ENCODE peak calls at places on chromosomes 11 and 22, in five cellular contexts. O is left ventricle myocardium inferior, Y is cardiac muscle cell, J is stomach, D is psoas muscle. I is an unnamed sample.

GRCh38 chr11:8564526-8564925 is 29.5 kb downstream of the STK33 start:
- DNase-seq in O (no peak), Y (no peak), J (no peak), D (no peak), I (no peak)

GRCh38 chr22:44353063-44353440 is 40.3 kb upstream of the SHISAL1 start:
- DNase-seq in O (no peak), Y (no peak), J (no peak), D (peak; percentile 23), I (no peak)

GRCh38 chr11:59534676-59535075 is 23.3 kb downstream of the OR4D9 start:
- DNase-seq in O (no peak), Y (no peak), J (no peak), D (no peak), I (no peak)

GRCh38 chr11:35141538-35141937 is 2.6 kb downstream of the CD44 start:
- DNase-seq in O (peak; percentile 39), Y (no peak), J (peak; percentile 60), D (peak; percentile 53), I (no peak)

GRCh38 chr11:12090761-12091261 is 19.6 kb upstream of the MICAL2 start:
- DNase-seq in O (no peak), Y (no peak), J (peak; percentile 64), D (no peak), I (no peak)

GRCh38 chr11:34339149-34340064 is 18.4 kb downstream of the ABTB2 start:
- DNase-seq in O (no peak), Y (no peak), J (no peak), D (no peak), I (no peak)

GRCh38 chr11:126547161-126547560 is 191.7 kb downstream of the ST3GAL4 start:
- DNase-seq in O (no peak), Y (no peak), J (no peak), D (no peak), I (no peak)

GRCh38 chr22:29199702-29200400 is 5.8 kb upstream of the EMID1 start:
- DNase-seq in O (no peak), Y (no peak), J (no peak), D (no peak), I (no peak)

GRCh38 chr11:33634291-33634834 is 66.3 kb downstream of the C11orf91 start:
- DNase-seq in O (no peak), Y (no peak), J (no peak), D (no peak), I (no peak)

GRCh38 chr22:16949561-16949960 is 58.5 kb downstream of the GAB4 start:
- DNase-seq in O (no peak), Y (no peak), J (no peak), D (no peak), I (no peak)

GRCh38 chr11:128813729-128814128 is 53.4 kb downstream of the KCNJ1 start:
- DNase-seq in O (no peak), Y (no peak), J (no peak), D (no peak), I (no peak)

GRCh38 chr11:59223611-59224010 is 10.9 kb upstream of the MPEG1 start:
- DNase-seq in O (no peak), Y (no peak), J (no peak), D (no peak), I (no peak)

GRCh38 chr11:44711772-44712608 is 14.8 kb upstream of the TSPAN18 start:
- DNase-seq in O (no peak), Y (no peak), J (no peak), D (no peak), I (no peak)

GRCh38 chr11:88420165-88420781 is 82.7 kb upstream of the CTSC start:
- DNase-seq in O (peak; percentile 29), Y (no peak), J (no peak), D (no peak), I (no peak)

GRCh38 chr11:13924801-13925327 is 37.7 kb upstream of the SPON1 start:
- DNase-seq in O (no peak), Y (no peak), J (no peak), D (no peak), I (no peak)

GRCh38 chr11:107018902-107019493 is 722 bp upstream of the GUCY1A2 start:
- DNase-seq in O (peak; percentile 50), Y (peak; percentile 91), J (peak; percentile 52), D (peak; percentile 56), I (no peak)

GRCh38 chr22:25777870-25778269 is 35.9 kb downstream of the MYO18B start:
- DNase-seq in O (no peak), Y (no peak), J (no peak), D (peak; percentile 35), I (no peak)

GRCh38 chr11:27100534-27100933 is 59.9 kb downstream of the BBOX1 start:
- DNase-seq in O (no peak), Y (no peak), J (no peak), D (no peak), I (no peak)

GRCh38 chr11:66267039-66267378 is 1.4 kb upstream of the RAB1B start:
- DNase-seq in O (no peak), Y (no peak), J (no peak), D (no peak), I (no peak)
- TF ChIP-seq CTCF in O (no peak), Y (no peak), J (no peak), D (no peak), I (no peak)

DNA sequence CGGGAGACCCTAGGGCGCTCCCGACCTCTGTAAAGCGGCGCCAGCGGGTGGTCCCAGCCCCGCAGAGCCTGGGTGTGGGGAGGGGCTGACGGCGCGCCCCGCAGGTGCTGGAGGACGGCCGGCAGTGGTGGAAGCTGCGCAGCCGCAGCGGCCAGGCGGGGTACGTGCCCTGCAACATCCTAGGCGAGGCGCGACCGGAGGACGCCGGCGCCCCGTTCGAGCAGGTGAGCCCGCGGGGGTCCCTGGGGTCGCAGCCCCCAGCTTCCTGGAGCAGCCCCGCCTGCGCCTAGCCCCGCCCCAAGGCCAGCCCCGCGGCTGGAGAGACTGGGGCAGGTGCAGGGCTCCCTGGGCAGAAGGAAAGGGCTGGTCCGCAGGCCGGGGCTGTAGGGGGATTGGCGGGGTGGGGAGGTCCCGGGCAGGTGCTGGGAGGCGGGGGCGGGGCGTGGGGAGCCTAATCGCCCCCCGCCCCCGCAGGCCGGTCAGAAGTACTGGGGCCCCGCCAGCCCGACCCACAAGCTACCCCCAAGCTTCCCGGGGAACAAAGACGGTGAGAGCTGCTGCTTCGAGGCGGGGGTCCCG is 19.7 kb downstream of the EPS8L2 start:
- DNase-seq in O (no peak), Y (no peak), J (no peak), D (no peak), I (no peak)
- H3K4me3 ChIP-seq in O (peak overlapping the region; percentile 53), Y (peak overlapping the region; percentile 25), J (peak overlapping the region; percentile 34), D (peak overlapping the region; percentile 40), I (peak overlapping the region; percentile 68)

GRCh38 chr22:19396561-19396933 is 35.0 kb downstream of the HIRA start:
- DNase-seq in O (no peak), Y (no peak), J (no peak), D (no peak), I (no peak)

GRCh38 chr22:19396934-19397728 is 34.4 kb downstream of the HIRA start:
- DNase-seq in O (no peak), Y (peak; percentile 69), J (no peak), D (no peak), I (no peak)

GRCh38 chr22:19393704-19394103 is 37.8 kb downstream of the HIRA start:
- DNase-seq in O (no peak), Y (no peak), J (no peak), D (no peak), I (no peak)

GRCh38 chr22:19395276-19395675 is 36.3 kb downstream of the HIRA start:
- DNase-seq in O (no peak), Y (no peak), J (no peak), D (no peak), I (no peak)

DNA sequence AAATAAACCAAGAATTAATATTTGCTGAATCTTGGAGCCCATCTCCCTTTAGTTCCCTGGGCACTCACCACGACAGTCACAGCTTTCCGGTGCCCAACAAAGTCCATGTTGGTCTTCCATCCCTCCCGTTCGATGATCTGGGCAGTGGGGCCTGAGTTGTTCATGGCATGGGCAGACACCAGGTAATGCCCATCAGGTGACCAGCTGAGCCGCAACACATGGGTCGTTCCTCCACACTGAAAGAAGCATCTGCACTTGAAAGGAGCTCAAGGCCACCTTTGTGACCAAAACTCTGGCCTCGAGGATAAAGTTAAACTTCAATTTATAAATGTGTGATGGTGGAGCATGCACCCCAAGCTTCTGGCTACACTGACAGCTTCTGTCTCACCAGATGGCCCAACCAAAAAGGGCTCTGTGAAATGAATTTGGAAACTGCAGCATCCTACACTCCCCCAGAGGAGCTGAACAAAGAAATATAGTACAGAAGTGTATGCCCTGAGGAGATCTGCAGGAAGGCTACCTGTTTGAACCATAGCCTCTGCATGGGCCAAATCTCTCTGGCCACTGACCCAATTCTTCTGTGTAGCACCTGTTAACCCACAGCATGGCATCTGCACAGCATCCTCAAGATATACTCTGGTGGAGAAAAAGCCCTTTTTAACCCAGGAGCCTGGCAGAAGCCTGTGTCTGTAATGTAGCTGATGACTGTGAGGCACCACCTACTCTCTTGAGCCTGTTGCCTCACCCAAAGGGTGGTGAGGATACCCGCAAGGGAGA is 37.1 kb downstream of the HIRA start:
- DNase-seq in O (no peak), Y (no peak), J (no peak), D (no peak), I (no peak)
- H3K36me3 ChIP-seq in O (peaks cover 90% of the 10 kb centered on the region), Y (peaks cover 50% of the 10 kb centered on the region), J (peaks cover 100% of the 10 kb centered on the region), D (peaks cover 87% of the 10 kb centered on the region), I (peaks cover 70% of the 10 kb centered on the region)

GRCh38 chr11:102452461-102453285 is at the start of gene TMEM123:
- DNase-seq in O (peak; percentile 86), Y (peak; percentile 84), J (peak; percentile 83), D (peak; percentile 86), I (peak; percentile 40)
- TF ChIP-seq CTCF in O (no peak), Y (no peak), J (no peak), D (no peak), I (no peak)

GRCh38 chr11:19670030-19670761 is 42.4 kb upstream of the NAV2 start:
- DNase-seq in O (no peak), Y (no peak), J (no peak), D (no peak), I (no peak)

GRCh38 chr11:19674831-19675230 is 37.8 kb upstream of the NAV2 start:
- DNase-seq in O (no peak), Y (no peak), J (no peak), D (no peak), I (no peak)

GRCh38 chr11:19674420-19674819 is 38.2 kb upstream of the NAV2 start:
- DNase-seq in O (no peak), Y (peak; percentile 80), J (no peak), D (no peak), I (no peak)

GRCh38 chr11:19673924-19674390 is 38.7 kb upstream of the NAV2 start:
- DNase-seq in O (peak; percentile 83), Y (peak; percentile 69), J (no peak), D (peak; percentile 89), I (peak; percentile 50)

DNA sequence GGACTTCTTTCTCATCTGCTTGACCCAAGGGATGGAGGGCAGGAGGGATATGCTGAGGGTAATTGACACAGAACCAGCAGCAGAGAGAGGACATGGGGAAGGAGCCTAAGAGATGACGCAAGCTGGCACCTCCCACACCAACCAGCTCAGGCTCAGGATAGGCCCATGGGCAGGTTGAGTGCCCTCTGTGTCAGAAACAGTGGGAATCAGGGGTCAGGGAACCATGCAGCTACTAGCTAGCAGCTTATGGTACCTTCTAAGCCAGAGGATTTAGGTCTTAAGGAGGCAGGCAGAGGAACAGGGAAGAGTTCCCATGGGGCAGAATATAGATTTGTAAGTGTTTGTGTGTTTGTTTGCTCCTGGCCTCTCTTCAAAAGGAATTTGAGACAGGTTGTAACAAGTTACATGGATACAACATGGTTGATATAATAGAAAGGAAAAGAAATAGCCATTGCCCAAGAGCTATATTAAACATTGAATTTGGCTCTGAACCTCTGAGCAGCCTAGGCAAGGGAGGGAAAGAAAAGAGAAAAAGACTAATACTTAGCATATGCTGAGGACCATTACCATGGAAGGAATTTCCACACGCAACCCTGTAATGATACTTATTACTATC is 39.9 kb upstream of the NAV2 start:
- DNase-seq in O (no peak), Y (no peak), J (no peak), D (no peak), I (no peak)
- H3K4me3 ChIP-seq in O (no peak overlapping the region), Y (no peak overlapping the region), J (no peak overlapping the region), D (no peak overlapping the region), I (no peak overlapping the region)

GRCh38 chr11:70278994-70279393 is 8.5 kb downstream of the PPFIA1 start:
- DNase-seq in O (no peak), Y (no peak), J (no peak), D (no peak), I (no peak)
- H3K36me3 ChIP-seq in O (peaks cover 44% of the 10 kb centered on the region), Y (peaks cover 16% of the 10 kb centered on the region), J (peaks cover 58% of the 10 kb centered on the region), D (peaks cover 47% of the 10 kb centered on the region), I (peaks cover 4% of the 10 kb centered on the region)

I was measured in thoracic aorta.